ENCODE peak calls at places on chromosomes 16 and 17, in five cellular contexts. Q is A549, L is K562, A is HepG2, E is GM12878. T is an unnamed sample.

GRCh38 chr17:307295-307691 is 45.3 kb downstream of the RPH3AL start:
- DNase-seq in L (no peak), Q (no peak), A (no peak), E (no peak), T (no peak)

GRCh38 chr17:28293994-28294393 is 25.0 kb upstream of the TMEM97 start:
- DNase-seq in A (no peak), E (no peak), L (no peak), Q (no peak), T (no peak)

GRCh38 chr16:67336111-67336510 is 9.5 kb downstream of the LRRC36 start:
- DNase-seq in L (no peak), A (no peak), Q (no peak), E (no peak), T (no peak)

GRCh38 chr16:1691276-1691675 is 13.2 kb downstream of the JPT2 start:
- DNase-seq in A (no peak), E (no peak), Q (no peak), L (no peak), T (peak)

GRCh38 chr16:85806539-85806938 is 7.0 kb downstream of the COX4I1 start:
- DNase-seq in E (no peak), Q (no peak), L (no peak), A (no peak), T (no peak)

GRCh38 chr17:3660311-3660891 is 8.0 kb downstream of the TAX1BP3 start:
- DNase-seq in L (no peak), A (no peak), Q (no peak), E (no peak), T (no peak)

GRCh38 chr17:5826384-5826783 is 242.1 kb upstream of the NLRP1 start:
- DNase-seq in L (no peak), Q (no peak), E (no peak), A (no peak), T (peak)

GRCh38 chr16:9381399-9381798 is 290.0 kb downstream of the HAPSTR1 start:
- DNase-seq in L (no peak), E (no peak), Q (no peak), A (no peak), T (no peak)

GRCh38 chr17:76365256-76365903 is 11.7 kb upstream of the PRPSAP1 start:
- DNase-seq in L (peak), Q (no peak), E (no peak), A (no peak), T (no peak)

GRCh38 chr17:18043491-18043890 is 4.3 kb downstream of the GID4 start:
- DNase-seq in Q (no peak), E (no peak), A (no peak), L (peak), T (peak)

GRCh38 chr17:49216953-49217650 is 6.6 kb downstream of the ABI3 start:
- DNase-seq in E (no peak), Q (no peak), L (no peak), A (no peak), T (no peak)

GRCh38 chr17:82881900-82882714 is 42.3 kb upstream of the ZNF750 start:
- DNase-seq in E (no peak), Q (no peak), A (peak), L (no peak), T (no peak)

GRCh38 chr17:42321555-42321954 is 33.3 kb downstream of the STAT5A start:
- DNase-seq in A (no peak), E (no peak), Q (no peak), L (no peak), T (no peak)

GRCh38 chr16:87487361-87487924 is 5.4 kb downstream of the ZCCHC14 start:
- DNase-seq in A (peak), L (peak), Q (no peak), E (no peak), T (no peak)

GRCh38 chr17:58822148-58823050 is 66.7 kb downstream of the PPM1E start:
- DNase-seq in Q (no peak), E (no peak), L (no peak), A (no peak), T (no peak)

GRCh38 chr17:78396436-78397335 is 18.2 kb downstream of the PGS1 start:
- DNase-seq in Q (no peak), E (no peak), A (peak), L (no peak), T (no peak)

GRCh38 chr17:66412857-66413563 is 110.6 kb downstream of the PRKCA start:
- DNase-seq in L (no peak), E (no peak), Q (no peak), A (no peak), T (no peak)

GRCh38 chr17:5877948-5878347 is 192.2 kb upstream of the WSCD1 start:
- DNase-seq in L (no peak), E (no peak), Q (no peak), A (no peak), T (no peak)

GRCh38 chr16:49858200-49859129 is 2.6 kb upstream of the ZNF423 start:
- DNase-seq in Q (peak), L (peak), A (no peak), E (no peak), T (no peak)

GRCh38 chr16:77137045-77137444 is 53.9 kb upstream of the MON1B start:
- DNase-seq in L (no peak), Q (no peak), A (no peak), E (no peak), T (no peak)

GRCh38 chr16:51556694-51557327 is 405.7 kb upstream of the SALL1 start:
- DNase-seq in E (no peak), Q (peak), L (no peak), A (no peak), T (peak)

DNA sequence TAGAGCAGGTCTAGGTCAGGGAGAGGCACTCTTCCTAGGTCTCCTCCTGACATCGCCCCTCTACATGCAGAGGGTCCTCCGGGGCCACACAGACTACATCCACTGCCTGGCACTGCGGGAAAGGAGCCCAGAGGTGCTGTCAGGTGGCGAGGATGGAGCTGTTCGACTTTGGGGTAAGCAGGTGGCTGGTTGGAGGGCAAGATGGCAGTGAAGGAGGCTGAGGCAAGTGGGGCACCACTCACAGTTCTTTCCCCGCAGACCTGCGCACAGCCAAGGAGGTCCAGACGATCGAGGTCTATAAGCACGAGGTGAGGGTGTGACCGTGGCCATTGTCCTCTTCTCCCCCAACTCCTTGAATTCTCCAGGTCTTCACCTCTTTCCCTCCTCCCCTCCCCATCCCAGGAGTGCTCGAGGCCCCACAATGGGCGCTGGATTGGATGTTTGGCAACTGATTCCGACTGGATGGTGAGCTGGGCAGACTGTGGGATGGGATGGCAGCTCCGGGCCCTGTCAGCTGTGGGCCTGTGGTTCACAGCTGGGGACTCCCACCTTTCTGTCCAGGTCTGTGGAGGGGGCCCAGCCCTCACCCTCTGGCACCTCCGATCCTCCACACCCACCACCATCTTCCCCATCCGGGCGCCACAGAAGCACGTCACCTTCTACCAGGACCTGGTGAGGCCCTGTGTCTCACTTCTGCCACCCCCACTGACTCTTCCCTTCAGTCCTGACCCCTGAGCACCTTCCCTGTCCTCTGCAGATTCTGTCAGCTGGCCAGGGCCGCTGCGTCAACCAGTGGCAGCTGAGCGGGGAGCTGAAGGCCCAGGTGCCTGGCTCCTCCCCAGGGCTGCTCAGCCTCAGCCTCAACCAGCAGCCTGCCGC is 3.0 kb downstream of the THOC6 start:
- DNase-seq in Q (no peak), A (no peak), L (no peak), E (no peak), T (no peak)
- TF ChIP-seq BHLHE40 in Q (no peak), A (no peak), L (no peak), E (no peak), T (no peak)

GRCh38 chr16:84178146-84178765 is 8.6 kb downstream of the TAF1C start:
- DNase-seq in L (no peak), A (no peak), E (no peak), Q (no peak), T (no peak)
- TF ChIP-seq USF2 in L (no peak), A (no peak), E (no peak), Q (no peak), T (no peak)

GRCh38 chr17:20084621-20085282 is 75.6 kb downstream of the SPECC1 start:
- DNase-seq in E (no peak), A (no peak), Q (no peak), L (no peak), T (no peak)
- H3K4me2 ChIP-seq in E (no peak), A (no peak), Q (no peak), L (no peak), T (no peak)

GRCh38 chr17:16923097-16923903 is 48.6 kb downstream of the TNFRSF13B start:
- DNase-seq in L (no peak), E (no peak), A (no peak), Q (no peak), T (no peak)
- TF ChIP-seq BHLHE40 in L (no peak), E (no peak), A (no peak), Q (no peak), T (no peak)

DNA sequence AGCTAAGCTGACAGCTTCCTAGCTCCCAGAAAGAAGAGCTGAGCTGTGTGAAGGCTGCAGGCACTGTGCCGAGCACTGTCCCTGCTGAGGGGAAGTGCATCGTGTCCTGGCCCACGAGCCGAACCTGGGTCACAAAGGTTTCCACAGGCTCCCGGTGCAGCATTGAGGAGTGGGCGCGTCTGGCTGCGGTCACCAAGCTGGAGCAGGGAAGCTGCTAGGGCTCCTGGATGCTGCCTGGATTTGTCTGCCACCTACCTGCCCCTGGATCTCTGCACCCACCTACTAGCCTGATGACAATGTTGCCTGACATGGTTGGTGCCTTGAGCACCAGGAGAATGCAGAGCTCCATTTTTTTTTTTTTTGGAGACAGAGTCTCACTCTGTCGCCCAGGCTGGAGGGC is 6.5 kb upstream of the SRRM2 start:
- DNase-seq in Q (no peak), E (no peak), L (no peak), A (no peak), T (no peak)
- TF ChIP-seq USF2 in Q (no peak), E (no peak), L (no peak), A (no peak), T (no peak)

DNA sequence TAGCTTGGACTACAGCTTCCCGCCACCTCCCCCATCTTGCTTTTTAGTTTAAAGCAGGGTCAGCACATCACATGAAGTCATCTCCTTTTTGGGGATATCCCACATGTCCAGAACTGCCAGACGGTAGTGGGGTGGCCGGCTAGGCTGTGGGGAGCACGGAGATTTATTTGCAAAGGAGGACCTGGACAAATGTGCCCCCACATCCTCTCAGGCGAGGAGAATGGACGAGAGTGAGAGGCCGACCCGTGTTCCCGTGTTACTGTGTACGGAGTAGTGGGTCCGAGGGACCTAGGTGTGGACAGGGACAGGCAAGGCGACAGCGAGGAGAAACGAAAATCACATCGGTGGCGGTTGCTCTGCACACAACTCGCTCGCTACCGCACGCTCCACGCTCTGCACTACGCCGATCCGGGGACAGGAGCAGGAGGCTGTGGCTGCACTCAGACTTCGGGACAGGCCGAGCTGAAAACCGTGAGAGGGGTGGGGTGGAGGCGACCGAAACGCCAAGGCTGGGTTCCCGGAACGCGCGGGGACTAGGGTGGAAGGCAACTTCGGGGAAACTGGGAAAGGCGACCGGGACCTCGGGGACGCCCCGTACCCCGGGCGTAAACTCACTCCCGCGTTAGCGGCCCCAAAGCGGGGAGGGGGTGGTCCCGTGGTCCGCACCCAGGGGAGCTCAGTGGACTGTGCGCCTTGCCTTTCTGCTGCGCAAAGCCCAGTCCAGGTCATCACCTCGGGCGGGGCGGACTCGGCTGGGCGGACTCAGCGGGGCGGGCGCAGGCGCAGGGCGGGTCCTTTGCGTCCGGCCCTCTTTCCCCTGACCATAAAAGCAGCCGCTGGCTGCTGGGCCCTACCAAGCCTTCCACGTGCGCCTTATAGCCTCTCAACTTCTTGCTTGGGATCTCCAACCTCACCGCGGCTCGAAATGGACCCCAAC is at the start of gene MT1A:
- DNase-seq in L (peak), Q (peak), A (peak), E (no peak), T (peak)
- H3K4me2 ChIP-seq in L (no peak), Q (peak), A (peak), E (no peak), T (peak)

GRCh38 chr16:82063456-82064082 is 28.5 kb downstream of the HSD17B2 start:
- DNase-seq in L (no peak), E (no peak), Q (no peak), A (peak), T (no peak)

GRCh38 chr16:82062645-82063058 is 27.6 kb downstream of the HSD17B2 start:
- DNase-seq in Q (no peak), A (peak), E (no peak), L (no peak), T (peak)

GRCh38 chr16:82059983-82060421 is 24.9 kb downstream of the HSD17B2 start:
- DNase-seq in L (no peak), Q (no peak), A (peak), E (no peak), T (no peak)

GRCh38 chr16:82059161-82059982 is 24.3 kb downstream of the HSD17B2 start:
- DNase-seq in L (no peak), A (no peak), Q (no peak), E (no peak), T (no peak)

DNA sequence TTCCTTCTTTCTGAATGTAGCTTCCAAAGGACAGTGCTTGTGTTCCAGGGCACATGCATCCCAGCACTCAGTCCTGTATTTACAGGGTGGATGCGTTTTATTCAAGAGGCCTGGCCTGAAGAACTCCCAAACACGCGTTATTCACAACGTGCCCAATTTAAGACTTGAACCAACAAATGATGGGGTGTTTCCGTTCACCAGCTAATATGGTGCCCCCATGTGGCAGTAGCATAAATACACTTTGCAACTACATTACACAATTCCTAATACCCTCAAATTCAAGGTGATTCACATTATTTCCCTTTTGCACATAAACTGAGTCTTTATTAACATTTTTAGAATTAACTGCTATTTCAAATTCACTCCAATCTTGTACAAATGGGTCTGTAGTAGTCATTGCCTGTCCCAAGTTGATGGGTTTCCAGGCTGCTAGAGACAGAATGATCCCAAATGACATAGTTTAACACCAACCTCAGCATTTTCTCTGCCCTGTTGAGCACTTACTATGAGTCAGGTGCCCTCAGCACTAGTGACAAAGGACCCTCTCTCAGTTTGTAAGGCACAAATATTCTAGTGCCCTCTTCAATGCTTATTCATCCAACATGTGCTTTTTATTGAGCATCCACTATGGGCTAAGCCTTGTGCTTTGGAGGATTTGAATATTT is 26.9 kb downstream of the HSD17B2 start:
- DNase-seq in A (no peak), E (no peak), Q (peak), L (peak), T (peak)
- TF ChIP-seq BHLHE40 in A (no peak), E (no peak), Q (no peak), L (no peak), T (no peak)

DNA sequence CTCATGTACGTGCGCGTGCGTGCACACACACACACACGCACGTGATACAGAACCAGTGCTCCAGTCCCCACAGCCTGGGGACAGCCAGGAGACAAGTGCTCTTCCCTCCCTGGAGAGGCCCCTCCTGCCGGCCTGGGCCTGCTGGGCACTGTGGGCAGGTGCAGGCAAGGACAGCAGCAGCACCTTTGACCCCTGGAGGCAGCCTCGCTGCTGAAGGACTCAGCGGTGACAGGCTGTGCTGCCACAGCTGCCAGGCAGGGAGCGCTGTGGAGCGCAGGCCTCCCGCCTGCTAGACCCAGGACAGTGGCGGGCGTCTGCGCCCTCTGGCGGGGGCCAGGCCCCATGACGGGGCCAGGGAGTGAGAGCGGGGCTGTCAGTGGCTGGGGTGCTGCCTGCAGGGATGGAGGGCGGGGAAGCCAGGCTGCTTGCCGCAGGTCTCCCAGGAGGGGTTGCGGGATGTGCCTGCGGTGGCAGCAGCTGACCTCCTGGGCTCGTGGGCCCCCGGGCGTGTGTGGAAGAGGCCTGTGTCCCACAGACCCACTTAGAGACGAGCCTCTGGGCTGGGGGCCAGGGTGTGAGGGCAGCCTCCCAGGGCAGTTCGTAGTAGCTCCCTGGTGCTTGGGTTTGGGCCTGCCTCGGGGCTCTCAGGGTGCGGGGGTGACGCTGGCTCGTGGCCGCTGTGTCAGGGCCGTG is 63.5 kb upstream of the PVALEF start:
- DNase-seq in Q (peak), A (peak), E (peak), L (peak), T (peak)
- TF ChIP-seq USF2 in Q (no peak), A (no peak), E (no peak), L (no peak), T (peak)

GRCh38 chr17:15886804-15887203 is 58.1 kb upstream of the ADORA2B start:
- DNase-seq in L (no peak), A (no peak), Q (no peak), E (no peak), T (no peak)
- H3K4me2 ChIP-seq in L (no peak), A (no peak), Q (no peak), E (no peak), T (no peak)

GRCh38 chr16:31008154-31008950 is 2.1 kb downstream of the STX1B start:
- DNase-seq in Q (no peak), A (no peak), L (no peak), E (no peak), T (peak)
- TF ChIP-seq BHLHE40 in Q (no peak), A (no peak), L (no peak), E (no peak), T (no peak)

T was measured in IMR-90.